ENCODE peak calls at places on chromosome 19, in nine cellular contexts. K is heart left ventricle, O is dorsolateral prefrontal cortex, Y is cardiac fibroblast, T is HepG2, C is IMR-90, W is fibroblast of mammary gland, J is HL-60, G is PC-3. X is an unnamed sample.

GRCh38 chr19:57141699-57142098 is 3.3 kb downstream of the ZIM3 start:
- DNase-seq in K (no peak), O (no peak), Y (no peak), T (no peak), C (no peak), W (no peak), J (no peak), G (no peak), X (no peak)

GRCh38 chr19:58538257-58539168 is 5.4 kb upstream of the TRIM28 start:
- DNase-seq in K (no peak), O (no peak), Y (peak; percentile 54), T (no peak), C (no peak), W (no peak), J (no peak), G (no peak), X (no peak)

GRCh38 chr19:7520131-7521051 is 2.0 kb upstream of the MCOLN1 start:
- DNase-seq in K (no peak), O (no peak), Y (no peak), T (no peak), C (no peak), W (no peak), J (no peak), G (no peak), X (no peak)

GRCh38 chr19:32373614-32374295 is 28.3 kb downstream of the ZNF507 start:
- DNase-seq in K (peak; percentile 35), O (no peak), Y (peak; percentile 98), T (peak; percentile 100), C (peak; percentile 100), W (peak; percentile 99), J (no peak), G (peak; percentile 96), X (peak; percentile 96)

GRCh38 chr19:10952809-10953208 is 8.0 kb upstream of the SMARCA4 start:
- DNase-seq in K (no peak), O (no peak), Y (no peak), T (no peak), C (no peak), W (no peak), J (no peak), G (peak; percentile 97), X (no peak)

GRCh38 chr19:37655689-37656491 is 625 bp upstream of the ZFP30 start:
- DNase-seq in K (peak; percentile 87), O (peak; percentile 74), Y (peak; percentile 82), T (peak; percentile 80), C (peak; percentile 68), W (peak; percentile 70), J (peak; percentile 89), G (peak; percentile 61), X (peak; percentile 17)

GRCh38 chr19:36850646-36851442 is at the start of gene ZNF345:
- DNase-seq in K (peak; percentile 94), O (peak; percentile 80), Y (peak; percentile 96), T (peak; percentile 95), C (peak; percentile 94), W (peak; percentile 94), J (peak; percentile 95), G (peak; percentile 72), X (peak; percentile 70)

GRCh38 chr19:8438236-8438635 is 6.5 kb upstream of the HNRNPM start:
- DNase-seq in K (no peak), O (no peak), Y (no peak), T (no peak), C (no peak), W (no peak), J (no peak), G (no peak), X (no peak)

GRCh38 chr19:28482221-28482620 is 730.7 kb downstream of the UQCRFS1 start:
- DNase-seq in K (no peak), O (no peak), Y (no peak), T (no peak), C (no peak), W (no peak), J (no peak), G (no peak), X (no peak)

GRCh38 chr19:5943623-5944022 is 29.6 kb downstream of the CAPS start:
- DNase-seq in K (no peak), O (no peak), Y (peak; percentile 64), T (no peak), C (peak; percentile 82), W (peak; percentile 87), J (no peak), G (no peak), X (no peak)

GRCh38 chr19:29630661-29631060 is 24.6 kb downstream of the POP4 start:
- DNase-seq in K (no peak), O (no peak), Y (no peak), T (no peak), C (no peak), W (no peak), J (no peak), G (no peak), X (no peak)

GRCh38 chr19:43638214-43638990 is 1.2 kb downstream of the CADM4 start:
- DNase-seq in K (no peak), O (no peak), Y (no peak), T (no peak), C (no peak), W (no peak), J (no peak), G (no peak), X (no peak)

DNA sequence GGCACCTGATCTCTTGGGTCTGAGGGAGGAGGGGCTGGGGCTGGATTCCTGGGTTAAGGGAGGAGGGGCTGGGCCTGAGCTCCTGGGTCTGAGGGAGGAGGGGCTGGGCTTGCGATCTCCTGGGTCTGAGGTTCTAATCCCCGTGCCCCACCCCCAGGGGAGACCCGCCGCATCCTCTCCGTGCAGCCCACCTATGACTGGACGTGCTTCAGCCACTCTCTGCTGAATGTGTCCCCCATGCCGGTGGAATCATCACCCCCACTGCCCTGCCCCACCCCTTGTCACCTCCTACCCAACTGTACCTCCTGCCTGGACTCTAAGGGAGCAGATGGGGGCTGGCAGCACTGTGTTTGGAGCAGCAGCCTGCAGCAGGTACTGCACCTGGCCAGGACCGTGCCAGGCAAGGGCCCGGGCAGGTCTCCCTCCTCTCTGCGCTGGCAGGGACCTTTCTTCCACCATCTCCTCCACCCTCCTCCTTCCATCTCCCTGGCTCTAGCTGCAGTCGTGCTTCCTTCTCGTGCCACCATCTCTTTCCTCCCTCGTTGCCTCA is 27.1 kb downstream of the CNFN start:
- DNase-seq in K (no peak), O (no peak), Y (no peak), T (no peak), C (no peak), W (no peak), J (no peak), G (no peak), X (no peak)
- H3K4me3 ChIP-seq in K (no peak overlapping the region), O (no peak overlapping the region), Y (no peak overlapping the region), T (no peak overlapping the region), C (no peak overlapping the region), W (no peak overlapping the region), J (no peak overlapping the region), G (no peak overlapping the region), X (no peak overlapping the region)

GRCh38 chr19:15200575-15201364 is at the start of gene NOTCH3:
- DNase-seq in K (no peak), O (no peak), Y (no peak), T (no peak), C (no peak), W (no peak), J (no peak), G (peak; percentile 28), X (no peak)
- H3K4me3 ChIP-seq in K (peak within 1 kb of the TSS; percentile 71), O (peak within 1 kb of the TSS; percentile 41), Y (peak within 1 kb of the TSS; percentile 81), T (peak within 1 kb of the TSS; percentile 74), C (peak within 1 kb of the TSS; percentile 95), W (peak within 1 kb of the TSS; percentile 52), J (no peak within 1 kb of the TSS), G (peak within 1 kb of the TSS; percentile 99), X (peak within 1 kb of the TSS; percentile 49)

GRCh38 chr19:2542341-2543069 is 66.6 kb downstream of the GADD45B start:
- DNase-seq in K (peak; percentile 27), O (no peak), Y (no peak), T (peak; percentile 63), C (peak; percentile 71), W (peak; percentile 26), J (peak; percentile 59), G (no peak), X (no peak)

GRCh38 chr19:2540646-2541454 is 64.9 kb downstream of the GADD45B start:
- DNase-seq in K (peak; percentile 89), O (no peak), Y (peak; percentile 99), T (peak; percentile 95), C (peak; percentile 97), W (peak; percentile 91), J (no peak), G (peak; percentile 96), X (peak; percentile 81)

GRCh38 chr19:2544576-2545415 is 68.9 kb downstream of the GADD45B start:
- DNase-seq in K (no peak), O (no peak), Y (no peak), T (no peak), C (no peak), W (no peak), J (no peak), G (no peak), X (no peak)

GRCh38 chr19:2546128-2547032 is 70.5 kb downstream of the GADD45B start:
- DNase-seq in K (peak; percentile 81), O (peak; percentile 88), Y (peak; percentile 73), T (peak; percentile 88), C (no peak), W (peak; percentile 19), J (peak; percentile 88), G (no peak), X (no peak)

GRCh38 chr19:2543463-2544442 is 67.8 kb downstream of the GADD45B start:
- DNase-seq in K (peak; percentile 93), O (peak; percentile 83), Y (peak; percentile 99), T (peak; percentile 94), C (peak; percentile 98), W (peak; percentile 98), J (peak; percentile 86), G (peak; percentile 94), X (peak; percentile 90)
- H3K4me3 ChIP-seq in K (peak overlapping the region; percentile 40), O (peak overlapping the region; percentile 28), Y (no peak overlapping the region), T (peak overlapping the region; percentile 65), C (peak overlapping the region; percentile 5), W (no peak overlapping the region), J (no peak overlapping the region), G (peak overlapping the region; percentile 54), X (peak overlapping the region; percentile 12)

GRCh38 chr19:2237051-2237868 is 636 bp downstream of the SF3A2 start:
- DNase-seq in K (no peak), O (no peak), Y (no peak), T (no peak), C (no peak), W (no peak), J (no peak), G (no peak), X (no peak)
- H3K4me3 ChIP-seq in K (peak overlapping the region; percentile 96), O (peak overlapping the region; percentile 77), Y (peak overlapping the region; percentile 69), T (peak overlapping the region; percentile 83), C (peak overlapping the region; percentile 67), W (peak overlapping the region; percentile 76), J (peak overlapping the region; percentile 78), G (peak overlapping the region; percentile 98), X (peak overlapping the region; percentile 89)

DNA sequence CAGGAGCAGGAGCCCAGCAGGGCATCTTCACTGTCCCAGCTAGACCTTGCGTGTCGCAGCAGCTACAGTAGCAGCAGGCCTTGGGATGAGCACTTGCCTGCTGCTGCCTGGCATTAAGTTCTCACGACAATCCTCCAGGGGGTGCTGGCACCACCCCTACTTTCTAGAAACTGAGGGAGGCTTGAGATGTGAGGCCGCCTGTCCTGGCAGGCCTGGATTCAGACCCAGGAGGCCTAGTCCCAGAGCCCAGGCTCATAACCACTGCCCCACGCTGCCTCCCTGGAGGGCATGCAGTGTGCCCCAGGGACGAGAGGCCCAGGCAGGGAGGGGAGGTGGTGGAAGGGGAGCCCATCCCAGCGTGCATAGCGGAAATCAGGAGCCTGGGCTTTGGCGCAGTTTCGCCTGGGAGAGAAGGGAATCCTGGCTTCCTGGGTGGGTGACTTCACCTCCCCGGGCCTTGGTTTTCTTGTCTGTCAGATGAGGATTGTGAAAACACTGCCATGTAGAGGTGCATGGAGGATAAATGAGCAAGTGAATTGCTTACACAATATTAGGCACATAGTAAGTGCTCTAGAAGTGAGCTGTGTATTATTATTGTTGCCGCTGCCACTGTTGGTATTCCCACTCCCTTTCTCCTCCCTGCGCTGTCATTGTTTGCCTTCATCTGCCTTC is 26.1 kb downstream of the PPP5C start:
- DNase-seq in K (no peak), O (no peak), Y (peak; percentile 28), T (no peak), C (no peak), W (peak; percentile 62), J (no peak), G (peak; percentile 5), X (no peak)
- H3K4me3 ChIP-seq in K (no peak overlapping the region), O (no peak overlapping the region), Y (no peak overlapping the region), T (no peak overlapping the region), C (no peak overlapping the region), W (no peak overlapping the region), J (no peak overlapping the region), G (peak overlapping the region; percentile 53), X (no peak overlapping the region)